ENCODE peak calls at places on chromosome 11, in six cellular contexts. One of them, this sample, is unnamed.

GRCh38 chr11:101860694-101861371 is 54.0 kb upstream of the CEP126 start:
- DNase-seq in coronary artery: no peak
- DNase-seq in A549: peak
- DNase-seq in AG09309: no peak
- DNase-seq in body of pancreas: peak
- DNase-seq in ovary: peak
- DNase-seq in this sample: no peak

GRCh38 chr11:15969701-15970329 is 386.5 kb downstream of the SOX6 start:
- DNase-seq in coronary artery: no peak
- DNase-seq in A549: no peak
- DNase-seq in AG09309: peak
- DNase-seq in body of pancreas: no peak
- DNase-seq in ovary: no peak
- DNase-seq in this sample: no peak

GRCh38 chr11:92297551-92298237 is 73.1 kb downstream of the FAT3 start:
- DNase-seq in coronary artery: no peak
- DNase-seq in A549: no peak
- DNase-seq in AG09309: no peak
- DNase-seq in body of pancreas: no peak
- DNase-seq in ovary: no peak
- DNase-seq in this sample: no peak

GRCh38 chr11:71454470-71455113 is 1.6 kb downstream of the NADSYN1 start:
- DNase-seq in coronary artery: no peak
- DNase-seq in A549: no peak
- DNase-seq in AG09309: no peak
- DNase-seq in body of pancreas: peak
- DNase-seq in ovary: no peak
- DNase-seq in this sample: no peak

GRCh38 chr11:132734217-132734616 is 798.1 kb downstream of the OPCML start:
- DNase-seq in coronary artery: no peak
- DNase-seq in A549: no peak
- DNase-seq in AG09309: peak
- DNase-seq in body of pancreas: no peak
- DNase-seq in ovary: no peak
- DNase-seq in this sample: no peak

GRCh38 chr11:111176603-111177002 is 68.9 kb upstream of the POU2AF2 start:
- DNase-seq in coronary artery: no peak
- DNase-seq in A549: no peak
- DNase-seq in AG09309: no peak
- DNase-seq in body of pancreas: no peak
- DNase-seq in ovary: no peak
- DNase-seq in this sample: no peak

GRCh38 chr11:123536690-123537437 is 106.8 kb downstream of the GRAMD1B start:
- DNase-seq in coronary artery: no peak
- DNase-seq in A549: peak
- DNase-seq in AG09309: no peak
- DNase-seq in body of pancreas: peak
- DNase-seq in ovary: no peak
- DNase-seq in this sample: no peak

GRCh38 chr11:134275534-134276395 is at the start of gene GLB1L3:
- DNase-seq in coronary artery: no peak
- DNase-seq in A549: peak
- DNase-seq in AG09309: no peak
- DNase-seq in body of pancreas: peak
- DNase-seq in ovary: no peak
- DNase-seq in this sample: no peak

GRCh38 chr11:34313099-34313517 is 44.7 kb downstream of the ABTB2 start:
- DNase-seq in coronary artery: no peak
- DNase-seq in A549: no peak
- DNase-seq in AG09309: no peak
- DNase-seq in body of pancreas: peak
- DNase-seq in ovary: no peak
- DNase-seq in this sample: no peak

GRCh38 chr11:28466506-28466905 is 358.3 kb downstream of the METTL15 start:
- DNase-seq in coronary artery: no peak
- DNase-seq in A549: no peak
- DNase-seq in AG09309: no peak
- DNase-seq in body of pancreas: no peak
- DNase-seq in ovary: no peak
- DNase-seq in this sample: no peak

GRCh38 chr11:30452114-30452513 is 129.2 kb downstream of the ARL14EP start:
- DNase-seq in coronary artery: no peak
- DNase-seq in A549: no peak
- DNase-seq in AG09309: no peak
- DNase-seq in body of pancreas: no peak
- DNase-seq in ovary: no peak
- DNase-seq in this sample: no peak

GRCh38 chr11:64594159-64594939 is 3.3 kb downstream of the SLC22A12 start:
- DNase-seq in coronary artery: no peak
- DNase-seq in A549: no peak
- DNase-seq in AG09309: no peak
- DNase-seq in body of pancreas: no peak
- DNase-seq in ovary: no peak
- DNase-seq in this sample: no peak

GRCh38 chr11:130609121-130610035 is 160.9 kb downstream of the ADAMTS15 start:
- DNase-seq in coronary artery: peak
- DNase-seq in A549: no peak
- DNase-seq in AG09309: no peak
- DNase-seq in body of pancreas: peak
- DNase-seq in ovary: peak
- DNase-seq in this sample: peak

GRCh38 chr11:66857927-66858185 is 992 bp downstream of the LRFN4 start:
- DNase-seq in coronary artery: no peak
- DNase-seq in A549: peak
- DNase-seq in AG09309: no peak
- DNase-seq in body of pancreas: no peak
- DNase-seq in ovary: no peak
- DNase-seq in this sample: no peak

GRCh38 chr11:114078423-114078822 is 18.9 kb downstream of the ZBTB16 start:
- DNase-seq in coronary artery: no peak
- DNase-seq in A549: no peak
- DNase-seq in AG09309: no peak
- DNase-seq in body of pancreas: no peak
- DNase-seq in ovary: no peak
- DNase-seq in this sample: no peak

GRCh38 chr11:87463486-87464102 is 425.9 kb downstream of the TMEM135 start:
- DNase-seq in coronary artery: no peak
- DNase-seq in A549: peak
- DNase-seq in AG09309: no peak
- DNase-seq in body of pancreas: no peak
- DNase-seq in ovary: no peak
- DNase-seq in this sample: no peak

GRCh38 chr11:72965672-72966071 is 151.5 kb downstream of the ATG16L2 start:
- DNase-seq in coronary artery: no peak
- DNase-seq in A549: no peak
- DNase-seq in AG09309: no peak
- DNase-seq in body of pancreas: no peak
- DNase-seq in ovary: no peak
- DNase-seq in this sample: no peak

GRCh38 chr11:135075740-135076139 is 663.7 kb upstream of the B3GAT1 start:
- DNase-seq in coronary artery: peak
- DNase-seq in A549: peak
- DNase-seq in AG09309: no peak
- DNase-seq in body of pancreas: peak
- DNase-seq in ovary: peak
- DNase-seq in this sample: peak

GRCh38 chr11:18312012-18312411 is 9.9 kb downstream of the HPS5 start:
- DNase-seq in coronary artery: no peak
- DNase-seq in A549: no peak
- DNase-seq in AG09309: no peak
- DNase-seq in body of pancreas: no peak
- DNase-seq in ovary: no peak
- DNase-seq in this sample: no peak

GRCh38 chr11:102360681-102361080 is 13.7 kb downstream of the BIRC2 start:
- DNase-seq in coronary artery: no peak
- DNase-seq in A549: no peak
- DNase-seq in AG09309: no peak
- DNase-seq in body of pancreas: no peak
- DNase-seq in ovary: no peak
- DNase-seq in this sample: no peak

GRCh38 chr11:19820100-19820499 is 107.5 kb downstream of the NAV2 start:
- DNase-seq in coronary artery: no peak
- DNase-seq in A549: no peak
- DNase-seq in AG09309: no peak
- DNase-seq in body of pancreas: no peak
- DNase-seq in ovary: no peak
- DNase-seq in this sample: no peak

DNA sequence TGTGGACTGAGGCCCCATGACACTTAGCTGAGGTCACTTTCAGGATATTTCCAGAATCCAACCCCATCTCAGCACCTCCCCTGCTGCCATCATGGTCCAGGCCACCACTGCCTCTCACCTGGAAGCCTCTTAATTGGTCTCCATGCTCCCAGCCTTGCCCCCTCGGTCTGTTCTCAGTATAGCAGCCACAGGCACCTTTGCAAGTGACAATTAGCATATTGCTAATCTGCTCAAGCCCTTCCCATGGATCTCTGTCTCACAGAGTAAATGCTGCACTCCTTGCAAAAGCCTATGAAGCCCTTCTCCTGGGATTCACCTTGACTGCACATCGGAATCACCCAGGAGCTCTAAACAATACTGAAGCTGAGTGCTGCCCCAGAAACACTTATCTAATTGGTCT is 93.5 kb upstream of the CSNK2A3 start:
- DNase-seq in coronary artery: no peak
- DNase-seq in A549: no peak
- DNase-seq in AG09309: no peak
- DNase-seq in body of pancreas: no peak
- DNase-seq in ovary: no peak
- DNase-seq in this sample: no peak
- H3K4me3 ChIP-seq in coronary artery: no peak
- H3K4me3 ChIP-seq in A549: no peak
- H3K4me3 ChIP-seq in AG09309: no peak
- H3K4me3 ChIP-seq in body of pancreas: no peak
- H3K4me3 ChIP-seq in ovary: no peak
- H3K4me3 ChIP-seq in this sample: no peak

DNA sequence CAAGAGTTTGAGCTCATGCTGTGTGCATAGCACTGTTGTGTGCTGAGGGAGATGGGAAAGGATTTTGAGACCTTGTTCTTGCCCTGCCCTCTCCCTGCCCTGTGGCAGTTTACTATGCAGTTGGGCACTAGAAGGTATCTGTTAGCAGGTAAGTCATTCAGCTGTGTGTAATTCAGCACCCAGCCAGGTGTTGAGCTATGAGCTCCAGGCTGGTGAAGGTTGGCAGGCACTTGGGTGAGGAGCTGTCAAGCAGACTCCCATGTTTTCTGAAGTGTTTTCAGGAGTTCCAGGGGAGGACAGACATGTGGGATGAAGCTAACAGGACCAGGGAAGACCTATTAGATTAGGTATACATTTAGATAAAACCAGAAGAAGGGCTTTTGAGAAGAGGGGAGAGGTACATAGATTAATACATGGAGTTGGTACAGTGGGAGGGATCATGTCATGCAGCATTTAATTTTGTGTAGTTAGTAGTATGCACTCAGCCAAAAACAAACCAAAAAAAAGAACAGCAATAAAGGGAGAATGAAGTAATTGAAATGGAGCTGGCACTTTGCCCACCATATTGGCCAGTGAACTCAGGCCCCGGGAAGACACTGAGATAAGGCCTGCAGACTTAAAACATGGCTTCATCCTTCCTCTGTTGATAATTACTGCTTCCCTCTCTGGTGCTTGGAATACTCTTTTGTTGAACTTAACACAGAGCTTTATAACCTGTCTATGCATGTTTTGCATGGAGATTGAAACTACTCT is 2.9 kb downstream of the PANX1 start:
- DNase-seq in coronary artery: no peak
- DNase-seq in A549: no peak
- DNase-seq in AG09309: no peak
- DNase-seq in body of pancreas: no peak
- DNase-seq in ovary: no peak
- DNase-seq in this sample: no peak
- H3K4me3 ChIP-seq in coronary artery: peak
- H3K4me3 ChIP-seq in A549: no peak
- H3K4me3 ChIP-seq in AG09309: peak
- H3K4me3 ChIP-seq in body of pancreas: no peak
- H3K4me3 ChIP-seq in ovary: no peak
- H3K4me3 ChIP-seq in this sample: peak

GRCh38 chr11:78551066-78551465 is 23.6 kb downstream of the NARS2 start:
- DNase-seq in coronary artery: no peak
- DNase-seq in A549: no peak
- DNase-seq in AG09309: no peak
- DNase-seq in body of pancreas: no peak
- DNase-seq in ovary: no peak
- DNase-seq in this sample: no peak
- H3K4me3 ChIP-seq in coronary artery: no peak
- H3K4me3 ChIP-seq in A549: no peak
- H3K4me3 ChIP-seq in AG09309: no peak
- H3K4me3 ChIP-seq in body of pancreas: no peak
- H3K4me3 ChIP-seq in ovary: no peak
- H3K4me3 ChIP-seq in this sample: no peak

DNA sequence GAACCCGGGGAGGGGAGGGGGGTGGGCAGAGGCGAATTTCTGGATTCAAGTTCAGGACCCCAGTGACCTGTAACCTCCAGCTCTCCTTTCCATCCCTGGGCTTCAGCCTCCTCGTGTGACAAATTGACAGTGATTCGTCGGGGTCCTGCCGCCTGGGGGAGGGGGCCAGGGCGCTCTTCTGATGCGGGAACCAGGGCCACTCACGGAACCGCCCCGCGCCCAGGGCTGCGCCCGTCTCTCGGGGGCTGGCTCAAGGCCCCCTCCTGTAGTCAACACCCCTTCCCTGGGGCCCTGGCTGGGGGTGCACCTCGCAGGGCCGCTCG is 92.8 kb upstream of the ANO1 start:
- DNase-seq in coronary artery: no peak
- DNase-seq in A549: no peak
- DNase-seq in AG09309: no peak
- DNase-seq in body of pancreas: no peak
- DNase-seq in ovary: no peak
- DNase-seq in this sample: no peak
- H3K4me3 ChIP-seq in coronary artery: peak
- H3K4me3 ChIP-seq in A549: peak
- H3K4me3 ChIP-seq in AG09309: no peak
- H3K4me3 ChIP-seq in body of pancreas: no peak
- H3K4me3 ChIP-seq in ovary: peak
- H3K4me3 ChIP-seq in this sample: peak

GRCh38 chr11:126406368-126406767 is 50.9 kb downstream of the ST3GAL4 start:
- DNase-seq in coronary artery: no peak
- DNase-seq in A549: no peak
- DNase-seq in AG09309: no peak
- DNase-seq in body of pancreas: no peak
- DNase-seq in ovary: no peak
- DNase-seq in this sample: no peak

GRCh38 chr11:126404367-126404766 is 48.9 kb downstream of the ST3GAL4 start:
- DNase-seq in coronary artery: no peak
- DNase-seq in A549: no peak
- DNase-seq in AG09309: no peak
- DNase-seq in body of pancreas: no peak
- DNase-seq in ovary: no peak
- DNase-seq in this sample: no peak

GRCh38 chr11:126405906-126406305 is 50.4 kb downstream of the ST3GAL4 start:
- DNase-seq in coronary artery: no peak
- DNase-seq in A549: no peak
- DNase-seq in AG09309: no peak
- DNase-seq in body of pancreas: no peak
- DNase-seq in ovary: no peak
- DNase-seq in this sample: no peak

GRCh38 chr11:126403658-126404057 is 48.2 kb downstream of the ST3GAL4 start:
- DNase-seq in coronary artery: no peak
- DNase-seq in A549: no peak
- DNase-seq in AG09309: no peak
- DNase-seq in body of pancreas: no peak
- DNase-seq in ovary: no peak
- DNase-seq in this sample: no peak

GRCh38 chr11:126405374-126405773 is 49.9 kb downstream of the ST3GAL4 start:
- DNase-seq in coronary artery: no peak
- DNase-seq in A549: no peak
- DNase-seq in AG09309: no peak
- DNase-seq in body of pancreas: no peak
- DNase-seq in ovary: no peak
- DNase-seq in this sample: no peak
- H3K4me3 ChIP-seq in coronary artery: no peak
- H3K4me3 ChIP-seq in A549: no peak
- H3K4me3 ChIP-seq in AG09309: no peak
- H3K4me3 ChIP-seq in body of pancreas: no peak
- H3K4me3 ChIP-seq in ovary: no peak
- H3K4me3 ChIP-seq in this sample: no peak

This sample was measured in left ventricle myocardium inferior.